ENCODE peak calls at places on chromosomes 3 and 15, in four cellular contexts. W is A549, V is BJ, G is left ventricle myocardium inferior. C is an unnamed sample.

GRCh38 chr15:43751885-43752284 is 5.6 kb downstream of the PDIA3 start:
- DNase-seq in W (no peak), V (no peak), G (no peak), C (no peak)

GRCh38 chr3:134197681-134198261 is 52.9 kb downstream of the RYK start:
- DNase-seq in W (peak), V (peak), G (no peak), C (peak)

GRCh38 chr3:194298331-194299227 is 52.5 kb downstream of the CPN2 start:
- DNase-seq in W (no peak), V (no peak), G (no peak), C (no peak)

GRCh38 chr3:46904303-46905190 is 27.0 kb downstream of the PTH1R start:
- DNase-seq in W (no peak), V (no peak), G (no peak), C (no peak)

GRCh38 chr3:113354307-113354706 is 87.0 kb downstream of the CFAP44 start:
- DNase-seq in W (no peak), V (no peak), G (no peak), C (no peak)

GRCh38 chr3:57756528-57757401 is 656 bp downstream of the SLMAP start:
- DNase-seq in W (peak), V (no peak), G (peak), C (peak)

GRCh38 chr15:40323953-40324937 is 753 bp downstream of the INAFM2 start:
- DNase-seq in W (no peak), V (no peak), G (no peak), C (no peak)

GRCh38 chr15:41691471-41691870 is 31.3 kb downstream of the MGA start:
- DNase-seq in W (no peak), V (no peak), G (no peak), C (no peak)

GRCh38 chr3:156518726-156519125 is 36.2 kb downstream of the SSR3 start:
- DNase-seq in W (no peak), V (no peak), G (no peak), C (no peak)

GRCh38 chr3:111610189-111610588 is 15.0 kb upstream of the ZBED2 start:
- DNase-seq in W (no peak), V (no peak), G (no peak), C (no peak)

GRCh38 chr3:107542665-107543064 is 19.9 kb downstream of the BBX start:
- DNase-seq in W (no peak), V (no peak), G (no peak), C (no peak)

GRCh38 chr15:90087454-90088154 is 14.7 kb downstream of the IDH2 start:
- DNase-seq in W (peak), V (no peak), G (no peak), C (no peak)

GRCh38 chr3:161316006-161316689 is 55.2 kb downstream of the SPTSSB start:
- DNase-seq in W (no peak), V (no peak), G (no peak), C (peak)

GRCh38 chr3:151609491-151609890 is 124.2 kb upstream of the AADACL2 start:
- DNase-seq in W (no peak), V (no peak), G (no peak), C (no peak)

GRCh38 chr3:151599103-151599672 is 134.5 kb upstream of the AADACL2 start:
- DNase-seq in W (no peak), V (no peak), G (no peak), C (no peak)

GRCh38 chr3:151604941-151605340 is 128.8 kb upstream of the AADACL2 start:
- DNase-seq in W (no peak), V (no peak), G (no peak), C (peak)
- TF ChIP-seq CTCF in W (no peak), V (no peak), G (no peak), C (no peak)

DNA sequence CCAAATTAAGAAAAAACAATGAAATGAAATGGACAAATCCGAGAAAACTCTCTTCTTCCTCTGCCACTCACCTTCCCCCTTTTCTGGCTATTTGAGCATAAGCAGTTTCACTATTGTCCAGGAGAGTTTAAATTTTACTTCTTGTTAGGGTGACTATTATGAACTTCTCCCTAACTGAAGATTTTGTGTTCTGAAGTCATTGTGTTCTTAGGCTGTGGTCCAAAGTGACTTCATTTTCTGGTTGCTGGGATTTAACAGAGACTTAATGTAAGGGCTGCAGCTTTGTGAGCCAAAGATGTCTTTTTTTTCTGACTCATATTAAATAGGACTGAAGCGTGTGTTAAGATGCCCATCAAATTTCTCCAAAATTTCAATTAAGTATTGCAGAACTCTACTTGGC is 46.5 kb upstream of the FSTL1 start:
- DNase-seq in W (no peak), V (peak), G (no peak), C (peak)
- H3K4me3 ChIP-seq in W (no peak), V (no peak), G (no peak), C (no peak)

GRCh38 chr15:66498501-66499386 is 1.2 kb upstream of the SNAPC5 start:
- DNase-seq in W (no peak), V (no peak), G (no peak), C (peak)
- TF ChIP-seq CTCF in W (peak), V (peak), G (peak), C (peak)

GRCh38 chr15:84714372-84714771 is 1.6 kb downstream of the SEC11A start:
- DNase-seq in W (no peak), V (no peak), G (no peak), C (no peak)
- H3K4me3 ChIP-seq in W (peak), V (peak), G (peak), C (peak)

DNA sequence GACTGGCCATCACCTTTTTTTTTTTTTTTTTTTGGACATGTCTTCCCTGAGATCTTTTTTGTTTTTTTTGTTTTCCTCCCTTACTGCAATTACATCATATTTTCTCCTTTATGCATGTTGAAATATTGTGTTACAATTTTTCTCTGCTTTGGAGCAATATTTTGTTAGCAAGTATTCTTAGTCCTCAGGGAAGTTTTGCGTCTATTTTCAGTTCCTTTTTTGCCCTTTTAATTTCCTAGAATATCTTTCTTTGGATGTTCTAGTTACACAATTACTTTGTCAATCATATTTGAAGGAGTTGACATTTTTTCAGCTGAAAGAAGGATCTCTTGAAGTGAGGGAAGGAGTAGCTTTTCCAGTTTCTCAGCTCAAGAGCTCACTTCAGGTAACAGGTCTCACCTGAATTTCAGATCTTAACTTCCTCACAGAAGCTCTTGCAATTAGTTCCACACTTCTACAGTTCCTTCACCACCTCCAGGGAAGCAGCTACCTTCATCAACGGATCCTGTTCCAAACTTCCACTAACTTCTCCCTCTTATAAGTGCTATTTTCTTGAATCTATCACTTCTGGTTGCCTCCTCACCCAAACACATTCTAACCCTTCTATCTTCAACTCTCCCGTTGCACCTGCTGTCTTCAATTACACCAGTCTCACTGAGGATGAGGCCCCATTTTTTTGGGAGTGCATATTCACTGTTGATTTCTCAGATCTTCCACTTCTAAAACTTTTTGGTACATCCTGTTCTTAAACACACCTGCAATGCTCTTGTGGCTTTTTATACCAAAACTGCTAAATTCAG is 57.8 kb upstream of the CPOX start:
- DNase-seq in W (no peak), V (no peak), G (no peak), C (no peak)
- TF ChIP-seq CTCF in W (no peak), V (no peak), G (no peak), C (no peak)

DNA sequence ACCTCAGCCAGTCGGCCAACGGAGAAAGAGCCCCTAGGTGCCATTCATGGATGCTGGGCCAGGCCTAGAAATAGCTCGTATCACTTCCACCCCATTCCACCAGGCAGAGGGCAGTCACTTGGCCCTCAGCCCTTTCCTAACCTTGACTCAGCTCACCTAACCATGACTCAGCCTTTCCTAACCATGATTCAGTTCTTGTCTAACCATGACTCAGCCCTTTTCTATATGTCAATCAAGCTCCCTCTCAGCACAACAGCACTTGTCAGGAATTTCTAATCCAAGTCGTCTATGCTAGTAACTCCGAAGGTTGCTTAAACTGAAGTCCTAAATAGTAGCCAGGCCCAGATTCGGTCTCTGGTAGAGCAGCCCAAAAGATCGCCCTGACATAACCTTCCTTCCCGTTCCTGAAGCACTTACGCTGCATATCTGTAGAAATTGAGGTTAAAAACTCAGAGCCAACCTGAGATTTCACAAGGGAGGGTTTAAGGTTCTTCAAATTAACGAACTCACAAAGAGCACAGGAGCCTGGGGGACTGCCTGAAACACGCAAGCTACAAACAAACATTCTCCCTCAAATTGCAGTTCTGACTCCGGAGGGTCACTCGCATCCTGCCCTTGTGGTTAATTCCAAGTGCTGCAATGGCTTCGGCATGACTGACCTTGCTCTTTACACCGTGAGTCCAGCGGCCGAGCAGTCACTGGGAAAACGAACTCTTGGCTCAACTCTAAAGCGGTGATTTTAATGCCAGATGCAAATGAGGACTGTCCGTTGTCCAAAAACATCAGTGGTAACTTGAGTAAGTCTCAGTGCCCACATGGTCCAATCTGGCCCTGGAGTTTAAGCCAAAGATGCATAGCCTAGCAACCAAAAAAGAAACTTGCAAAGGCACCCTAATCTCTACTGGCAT is 99.9 kb downstream of the ADAMTS17 start:
- DNase-seq in W (peak), V (no peak), G (no peak), C (peak)
- H3K4me3 ChIP-seq in W (no peak), V (no peak), G (no peak), C (no peak)

GRCh38 chr3:172581757-172582166 is 58.5 kb upstream of the TNFSF10 start:
- DNase-seq in W (no peak), V (no peak), G (no peak), C (no peak)
- TF ChIP-seq CTCF in W (no peak), V (no peak), G (no peak), C (no peak)

DNA sequence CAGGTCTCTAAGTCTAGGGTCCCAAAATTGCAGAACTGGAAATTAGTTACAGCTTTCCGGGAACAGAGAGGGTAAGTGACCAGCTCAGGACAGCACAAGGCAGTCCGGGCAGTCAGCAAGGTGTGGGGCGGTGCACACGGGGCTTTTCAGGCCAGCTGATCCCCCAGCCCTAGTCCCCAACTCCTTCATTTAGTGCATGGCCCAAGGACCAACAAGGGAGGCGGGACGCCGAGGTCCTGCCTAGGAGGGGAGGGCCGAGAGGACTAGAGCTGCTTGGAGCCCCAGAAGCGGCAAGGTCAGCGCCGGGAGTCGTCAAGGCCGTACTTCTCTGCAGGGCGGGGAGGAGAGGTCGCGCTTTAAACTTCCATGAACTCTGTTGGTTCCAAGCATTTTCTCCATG is 2.0 kb upstream of the PDE8A start:
- DNase-seq in W (no peak), V (no peak), G (peak), C (no peak)
- H3K4me3 ChIP-seq in W (peak), V (no peak), G (peak), C (no peak)

GRCh38 chr15:96583671-96584070 is 253.2 kb downstream of the NR2F2 start:
- DNase-seq in W (no peak), V (no peak), G (no peak), C (no peak)
- TF ChIP-seq CTCF in W (no peak), V (no peak), G (peak), C (no peak)

GRCh38 chr3:29279830-29280229 is 1.0 kb upstream of the RBMS3 start:
- DNase-seq in W (no peak), V (no peak), G (no peak), C (no peak)
- H3K4me3 ChIP-seq in W (peak), V (no peak), G (peak), C (peak)